ENCODE peak calls at places on chromosomes 4 and X, in six cellular contexts. One of them, this sample, is unnamed.

GRCh38 chr4:89257376-89257775 is 50.2 kb downstream of the GPRIN3 start:
- DNase-seq in IMR-90: no peak
- DNase-seq in NCI-H1417: no peak
- DNase-seq in activated naive CD8-positive, alpha-beta T cell treated with anti-CD3 and anti-CD28 coated beads, Interleukin-2, amount 50 U/mL, for 24 hours: no peak
- DNase-seq in stimulated activated CD8-positive, alpha-beta memory T cell treated with anti-CD3 and anti-CD28 coated beads, Interleukin-7, amount 100 ng/mL, for 1 hour: no peak
- DNase-seq in stimulated activated CD4-positive, alpha-beta T cell treated with anti-CD3 and anti-CD28 coated beads, Interleukin-15, amount 100 ng/mL, for 1 hour: no peak
- DNase-seq in this sample: no peak

GRCh38 chrX:86148024-86148511 is at the start of gene DACH2:
- DNase-seq in IMR-90: peak
- DNase-seq in NCI-H1417: peak
- DNase-seq in activated naive CD8-positive, alpha-beta T cell treated with anti-CD3 and anti-CD28 coated beads, Interleukin-2, amount 50 U/mL, for 24 hours: peak
- DNase-seq in stimulated activated CD8-positive, alpha-beta memory T cell treated with anti-CD3 and anti-CD28 coated beads, Interleukin-7, amount 100 ng/mL, for 1 hour: no peak
- DNase-seq in stimulated activated CD4-positive, alpha-beta T cell treated with anti-CD3 and anti-CD28 coated beads, Interleukin-15, amount 100 ng/mL, for 1 hour: no peak
- DNase-seq in this sample: no peak

GRCh38 chr4:6633091-6633906 is 7.2 kb upstream of the MRFAP1 start:
- DNase-seq in IMR-90: peak
- DNase-seq in NCI-H1417: peak
- DNase-seq in activated naive CD8-positive, alpha-beta T cell treated with anti-CD3 and anti-CD28 coated beads, Interleukin-2, amount 50 U/mL, for 24 hours: no peak
- DNase-seq in stimulated activated CD8-positive, alpha-beta memory T cell treated with anti-CD3 and anti-CD28 coated beads, Interleukin-7, amount 100 ng/mL, for 1 hour: no peak
- DNase-seq in stimulated activated CD4-positive, alpha-beta T cell treated with anti-CD3 and anti-CD28 coated beads, Interleukin-15, amount 100 ng/mL, for 1 hour: no peak
- DNase-seq in this sample: peak

GRCh38 chrX:115960440-115961084 is 210.0 kb upstream of the AGTR2 start:
- DNase-seq in IMR-90: no peak
- DNase-seq in NCI-H1417: peak
- DNase-seq in activated naive CD8-positive, alpha-beta T cell treated with anti-CD3 and anti-CD28 coated beads, Interleukin-2, amount 50 U/mL, for 24 hours: no peak
- DNase-seq in stimulated activated CD8-positive, alpha-beta memory T cell treated with anti-CD3 and anti-CD28 coated beads, Interleukin-7, amount 100 ng/mL, for 1 hour: no peak
- DNase-seq in stimulated activated CD4-positive, alpha-beta T cell treated with anti-CD3 and anti-CD28 coated beads, Interleukin-15, amount 100 ng/mL, for 1 hour: no peak
- DNase-seq in this sample: no peak

GRCh38 chr4:81052119-81053068 is 21.9 kb downstream of the BMP3 start:
- DNase-seq in IMR-90: peak
- DNase-seq in NCI-H1417: peak
- DNase-seq in activated naive CD8-positive, alpha-beta T cell treated with anti-CD3 and anti-CD28 coated beads, Interleukin-2, amount 50 U/mL, for 24 hours: peak
- DNase-seq in stimulated activated CD8-positive, alpha-beta memory T cell treated with anti-CD3 and anti-CD28 coated beads, Interleukin-7, amount 100 ng/mL, for 1 hour: peak
- DNase-seq in stimulated activated CD4-positive, alpha-beta T cell treated with anti-CD3 and anti-CD28 coated beads, Interleukin-15, amount 100 ng/mL, for 1 hour: no peak
- DNase-seq in this sample: peak

GRCh38 chrX:40318076-40318475 is 220.3 kb upstream of the BCOR start:
- DNase-seq in IMR-90: no peak
- DNase-seq in NCI-H1417: no peak
- DNase-seq in activated naive CD8-positive, alpha-beta T cell treated with anti-CD3 and anti-CD28 coated beads, Interleukin-2, amount 50 U/mL, for 24 hours: no peak
- DNase-seq in stimulated activated CD8-positive, alpha-beta memory T cell treated with anti-CD3 and anti-CD28 coated beads, Interleukin-7, amount 100 ng/mL, for 1 hour: no peak
- DNase-seq in stimulated activated CD4-positive, alpha-beta T cell treated with anti-CD3 and anti-CD28 coated beads, Interleukin-15, amount 100 ng/mL, for 1 hour: no peak
- DNase-seq in this sample: no peak

GRCh38 chr4:182578402-182578801 is 335.2 kb downstream of the TENM3 start:
- DNase-seq in IMR-90: peak
- DNase-seq in NCI-H1417: no peak
- DNase-seq in activated naive CD8-positive, alpha-beta T cell treated with anti-CD3 and anti-CD28 coated beads, Interleukin-2, amount 50 U/mL, for 24 hours: no peak
- DNase-seq in stimulated activated CD8-positive, alpha-beta memory T cell treated with anti-CD3 and anti-CD28 coated beads, Interleukin-7, amount 100 ng/mL, for 1 hour: no peak
- DNase-seq in stimulated activated CD4-positive, alpha-beta T cell treated with anti-CD3 and anti-CD28 coated beads, Interleukin-15, amount 100 ng/mL, for 1 hour: no peak
- DNase-seq in this sample: no peak

GRCh38 chr4:84870398-84871163 is 95.9 kb downstream of the WDFY3 start:
- DNase-seq in IMR-90: peak
- DNase-seq in NCI-H1417: no peak
- DNase-seq in activated naive CD8-positive, alpha-beta T cell treated with anti-CD3 and anti-CD28 coated beads, Interleukin-2, amount 50 U/mL, for 24 hours: no peak
- DNase-seq in stimulated activated CD8-positive, alpha-beta memory T cell treated with anti-CD3 and anti-CD28 coated beads, Interleukin-7, amount 100 ng/mL, for 1 hour: no peak
- DNase-seq in stimulated activated CD4-positive, alpha-beta T cell treated with anti-CD3 and anti-CD28 coated beads, Interleukin-15, amount 100 ng/mL, for 1 hour: no peak
- DNase-seq in this sample: no peak

GRCh38 chr4:121932212-121932974 is 19.5 kb downstream of the TRPC3 start:
- DNase-seq in IMR-90: no peak
- DNase-seq in NCI-H1417: no peak
- DNase-seq in activated naive CD8-positive, alpha-beta T cell treated with anti-CD3 and anti-CD28 coated beads, Interleukin-2, amount 50 U/mL, for 24 hours: no peak
- DNase-seq in stimulated activated CD8-positive, alpha-beta memory T cell treated with anti-CD3 and anti-CD28 coated beads, Interleukin-7, amount 100 ng/mL, for 1 hour: no peak
- DNase-seq in stimulated activated CD4-positive, alpha-beta T cell treated with anti-CD3 and anti-CD28 coated beads, Interleukin-15, amount 100 ng/mL, for 1 hour: no peak
- DNase-seq in this sample: no peak

GRCh38 chr4:98658287-98659105 is at the start of gene TSPAN5:
- DNase-seq in IMR-90: peak
- DNase-seq in NCI-H1417: peak
- DNase-seq in activated naive CD8-positive, alpha-beta T cell treated with anti-CD3 and anti-CD28 coated beads, Interleukin-2, amount 50 U/mL, for 24 hours: peak
- DNase-seq in stimulated activated CD8-positive, alpha-beta memory T cell treated with anti-CD3 and anti-CD28 coated beads, Interleukin-7, amount 100 ng/mL, for 1 hour: peak
- DNase-seq in stimulated activated CD4-positive, alpha-beta T cell treated with anti-CD3 and anti-CD28 coated beads, Interleukin-15, amount 100 ng/mL, for 1 hour: peak
- DNase-seq in this sample: peak